ENCODE peak calls at places on chromosomes 1 and 21, in four cellular contexts. One of them, this sample, is unnamed.

GRCh38 chr1:59186656-59187055 is 110.2 kb upstream of the FGGY start:
- DNase-seq in H1: no peak
- DNase-seq in K562: no peak
- DNase-seq in GM12878: no peak
- DNase-seq in this sample: peak; percentile 8

GRCh38 chr1:51293898-51294515 is 36.4 kb downstream of the TTC39A start:
- DNase-seq in GM12878: no peak
- DNase-seq in H1: no peak
- DNase-seq in K562: no peak
- DNase-seq in this sample: no peak

GRCh38 chr1:202029171-202029665 is 18.8 kb downstream of the ELF3 start:
- DNase-seq in H1: no peak
- DNase-seq in K562: no peak
- DNase-seq in GM12878: no peak
- DNase-seq in this sample: no peak

GRCh38 chr1:68624233-68624632 is 127.4 kb upstream of the DEPDC1 start:
- DNase-seq in GM12878: no peak
- DNase-seq in H1: no peak
- DNase-seq in K562: no peak
- DNase-seq in this sample: no peak

GRCh38 chr1:166479052-166479631 is 312.3 kb upstream of the FAM78B start:
- DNase-seq in GM12878: no peak
- DNase-seq in K562: peak; percentile 61
- DNase-seq in H1: peak; percentile 19
- DNase-seq in this sample: peak; percentile 30

GRCh38 chr1:41656088-41656487 is 171.6 kb upstream of the EDN2 start:
- DNase-seq in GM12878: no peak
- DNase-seq in H1: no peak
- DNase-seq in K562: no peak
- DNase-seq in this sample: no peak

GRCh38 chr1:12594966-12595838 is 22.8 kb downstream of the DHRS3 start:
- DNase-seq in GM12878: no peak
- DNase-seq in H1: no peak
- DNase-seq in K562: no peak
- DNase-seq in this sample: no peak

GRCh38 chr1:201602413-201603265 is 63.7 kb downstream of the NAV1 start:
- DNase-seq in GM12878: no peak
- DNase-seq in K562: no peak
- DNase-seq in H1: no peak
- DNase-seq in this sample: no peak

GRCh38 chr1:94648225-94649007 is 106.9 kb upstream of the F3 start:
- DNase-seq in GM12878: no peak
- DNase-seq in K562: peak; percentile 21
- DNase-seq in H1: no peak
- DNase-seq in this sample: no peak

GRCh38 chr1:6235302-6235680 is 473 bp downstream of the ICMT start:
- DNase-seq in H1: no peak
- DNase-seq in K562: no peak
- DNase-seq in GM12878: no peak
- DNase-seq in this sample: no peak

GRCh38 chr21:43703068-43703880 is 15.7 kb upstream of the PDXK start:
- DNase-seq in GM12878: no peak
- DNase-seq in K562: no peak
- DNase-seq in H1: no peak
- DNase-seq in this sample: peak; percentile 57

GRCh38 chr1:1778827-1779675 is 781 bp upstream of the NADK start:
- DNase-seq in GM12878: peak; percentile 81
- DNase-seq in K562: peak; percentile 91
- DNase-seq in H1: peak; percentile 47
- DNase-seq in this sample: peak; percentile 60

GRCh38 chr1:201982923-201983805 is 716 bp downstream of the RNPEP start:
- DNase-seq in GM12878: no peak
- DNase-seq in H1: no peak
- DNase-seq in K562: peak; percentile 82
- DNase-seq in this sample: peak; percentile 61

GRCh38 chr1:230877139-230877923 is 9.0 kb upstream of the C1orf198 start:
- DNase-seq in H1: no peak
- DNase-seq in K562: no peak
- DNase-seq in GM12878: no peak
- DNase-seq in this sample: no peak

GRCh38 chr1:175884369-175884768 is 141.0 kb upstream of the TNR start:
- DNase-seq in GM12878: no peak
- DNase-seq in H1: no peak
- DNase-seq in K562: no peak
- DNase-seq in this sample: no peak

GRCh38 chr21:35737899-35738341 is 322.4 kb downstream of the SETD4 start:
- DNase-seq in GM12878: no peak
- DNase-seq in K562: no peak
- DNase-seq in H1: no peak
- DNase-seq in this sample: no peak

GRCh38 chr1:172845371-172845770 is 186.5 kb downstream of the FASLG start:
- DNase-seq in H1: no peak
- DNase-seq in K562: no peak
- DNase-seq in GM12878: no peak
- DNase-seq in this sample: no peak

GRCh38 chr1:912740-913301 is 10.9 kb upstream of the SAMD11 start:
- DNase-seq in H1: no peak
- DNase-seq in K562: no peak
- DNase-seq in GM12878: no peak
- DNase-seq in this sample: peak; percentile 56

GRCh38 chr21:28655471-28655870 is 337.2 kb downstream of the LTN1 start:
- DNase-seq in GM12878: no peak
- DNase-seq in K562: no peak
- DNase-seq in H1: no peak
- DNase-seq in this sample: no peak

GRCh38 chr1:98086796-98087195 is 166.0 kb upstream of the DPYD start:
- DNase-seq in H1: peak; percentile 31
- DNase-seq in GM12878: no peak
- DNase-seq in K562: no peak
- DNase-seq in this sample: peak; percentile 56

GRCh38 chr21:45148316-45149000 is 74.1 kb downstream of the ADARB1 start:
- DNase-seq in H1: no peak
- DNase-seq in K562: no peak
- DNase-seq in GM12878: no peak
- DNase-seq in this sample: no peak

GRCh38 chr1:206112600-206113301 is 4.4 kb downstream of the AVPR1B start:
- DNase-seq in K562: no peak
- DNase-seq in GM12878: no peak
- DNase-seq in H1: no peak
- DNase-seq in this sample: peak; percentile 64

GRCh38 chr1:225746361-225747179 is 31.1 kb upstream of the SRP9 start:
- DNase-seq in H1: peak; percentile 82
- DNase-seq in K562: no peak
- DNase-seq in GM12878: no peak
- DNase-seq in this sample: peak; percentile 85

GRCh38 chr1:112626193-112626592 is 6.6 kb downstream of the CAPZA1 start:
- DNase-seq in GM12878: no peak
- DNase-seq in H1: no peak
- DNase-seq in K562: no peak
- DNase-seq in this sample: no peak

GRCh38 chr1:167305705-167306277 is 85.1 kb downstream of the POU2F1 start:
- DNase-seq in H1: no peak
- DNase-seq in GM12878: no peak
- DNase-seq in K562: no peak
- DNase-seq in this sample: no peak

GRCh38 chr1:73998348-73998959 is 199.5 kb downstream of the LRRIQ3 start:
- DNase-seq in K562: no peak
- DNase-seq in H1: no peak
- DNase-seq in GM12878: peak; percentile 1
- DNase-seq in this sample: peak; percentile 17

GRCh38 chr1:245074898-245075297 is 79.9 kb upstream of the KIF26B start:
- DNase-seq in H1: no peak
- DNase-seq in GM12878: no peak
- DNase-seq in K562: no peak
- DNase-seq in this sample: no peak

GRCh38 chr1:33305016-33305415 is 15.9 kb downstream of the A3GALT2 start:
- DNase-seq in H1: no peak
- DNase-seq in K562: no peak
- DNase-seq in GM12878: no peak
- DNase-seq in this sample: no peak

GRCh38 chr1:56696663-56697062 is 51.5 kb downstream of the PRKAA2 start:
- DNase-seq in K562: no peak
- DNase-seq in H1: no peak
- DNase-seq in GM12878: no peak
- DNase-seq in this sample: no peak

GRCh38 chr1:111274653-111275052 is 16.0 kb upstream of the CHIA start:
- DNase-seq in K562: no peak
- DNase-seq in GM12878: no peak
- DNase-seq in H1: no peak
- DNase-seq in this sample: no peak

GRCh38 chr1:39105061-39105840 is 79.1 kb downstream of the NDUFS5 start:
- DNase-seq in H1: no peak
- DNase-seq in K562: peak; percentile 91
- DNase-seq in GM12878: no peak
- DNase-seq in this sample: no peak

GRCh38 chr1:92826792-92827191 is 5.0 kb upstream of the RPL5 start:
- DNase-seq in H1: no peak
- DNase-seq in GM12878: no peak
- DNase-seq in K562: no peak
- DNase-seq in this sample: no peak

GRCh38 chr1:46805755-46806154 is 6.9 kb downstream of the CYP4B1 start:
- DNase-seq in GM12878: no peak
- DNase-seq in K562: no peak
- DNase-seq in H1: no peak
- DNase-seq in this sample: no peak

DNA sequence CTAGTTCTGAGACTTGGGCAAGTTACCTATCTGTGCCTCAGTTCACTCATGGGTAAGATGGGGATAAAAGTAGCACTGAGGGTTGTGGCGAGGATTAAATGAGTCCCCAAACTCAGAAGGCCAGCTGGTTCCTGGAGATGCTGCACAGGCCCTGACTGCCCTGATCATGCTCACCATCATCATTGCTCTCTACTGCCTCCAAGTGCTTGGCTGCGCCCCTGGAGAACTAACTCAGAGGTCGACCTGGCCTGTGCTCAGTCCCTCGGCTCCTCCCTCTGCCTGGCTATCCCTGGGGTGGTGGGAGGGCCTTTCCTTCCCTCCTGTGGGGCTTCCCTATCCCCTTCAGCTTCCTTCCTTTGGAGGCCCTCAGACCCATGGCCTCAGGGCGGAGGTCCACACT is 5.6 kb downstream of the SLC5A9 start:
- DNase-seq in K562: no peak
- DNase-seq in GM12878: no peak
- DNase-seq in H1: peak; percentile 39
- DNase-seq in this sample: peak; percentile 17
- TF ChIP-seq SP1 in K562: no peak
- TF ChIP-seq SP1 in GM12878: no peak
- TF ChIP-seq SP1 in H1: no peak
- TF ChIP-seq SP1 in this sample: no peak

GRCh38 chr1:18211764-18212163 is 104.2 kb downstream of the IGSF21 start:
- DNase-seq in K562: no peak
- DNase-seq in GM12878: no peak
- DNase-seq in H1: no peak
- DNase-seq in this sample: no peak

DNA sequence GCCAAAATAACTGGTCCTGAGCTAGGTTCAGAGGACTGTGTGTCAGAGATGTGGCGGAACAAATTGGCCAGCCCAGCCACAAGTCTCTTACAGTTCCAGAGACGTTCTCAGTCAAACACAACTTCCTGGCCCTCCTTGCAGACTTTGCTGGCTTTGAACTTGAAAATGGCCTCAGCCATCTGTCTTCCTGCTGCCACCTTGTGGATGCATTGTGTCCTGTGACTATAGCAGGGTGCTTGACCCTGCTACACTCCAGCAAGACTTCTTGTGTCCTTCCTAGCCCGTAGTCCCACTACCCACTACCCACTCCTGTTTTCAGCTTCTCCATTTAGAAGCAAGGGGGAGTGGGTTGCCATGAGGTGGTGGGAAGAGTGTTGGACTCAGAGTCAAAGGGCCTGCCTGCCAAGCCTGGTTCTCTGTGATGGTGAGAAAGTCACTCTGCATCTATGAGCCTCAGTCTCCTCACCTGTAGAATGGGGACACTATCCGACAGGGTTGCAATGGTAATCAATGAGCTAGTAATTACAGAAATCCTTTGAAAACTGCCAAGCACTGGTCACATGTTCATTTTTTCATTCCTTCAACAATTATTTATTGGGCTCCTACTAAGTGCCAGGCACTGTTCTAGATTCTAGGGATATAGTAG is 109.9 kb downstream of the IGSF21 start:
- DNase-seq in H1: peak; percentile 27
- DNase-seq in K562: peak; percentile 58
- DNase-seq in GM12878: no peak
- DNase-seq in this sample: peak; percentile 33
- TF ChIP-seq CTCF in H1: peak; percentile 76
- TF ChIP-seq CTCF in K562: peak; percentile 59
- TF ChIP-seq CTCF in GM12878: peak; percentile 55
- TF ChIP-seq CTCF in this sample: peak; percentile 60

DNA sequence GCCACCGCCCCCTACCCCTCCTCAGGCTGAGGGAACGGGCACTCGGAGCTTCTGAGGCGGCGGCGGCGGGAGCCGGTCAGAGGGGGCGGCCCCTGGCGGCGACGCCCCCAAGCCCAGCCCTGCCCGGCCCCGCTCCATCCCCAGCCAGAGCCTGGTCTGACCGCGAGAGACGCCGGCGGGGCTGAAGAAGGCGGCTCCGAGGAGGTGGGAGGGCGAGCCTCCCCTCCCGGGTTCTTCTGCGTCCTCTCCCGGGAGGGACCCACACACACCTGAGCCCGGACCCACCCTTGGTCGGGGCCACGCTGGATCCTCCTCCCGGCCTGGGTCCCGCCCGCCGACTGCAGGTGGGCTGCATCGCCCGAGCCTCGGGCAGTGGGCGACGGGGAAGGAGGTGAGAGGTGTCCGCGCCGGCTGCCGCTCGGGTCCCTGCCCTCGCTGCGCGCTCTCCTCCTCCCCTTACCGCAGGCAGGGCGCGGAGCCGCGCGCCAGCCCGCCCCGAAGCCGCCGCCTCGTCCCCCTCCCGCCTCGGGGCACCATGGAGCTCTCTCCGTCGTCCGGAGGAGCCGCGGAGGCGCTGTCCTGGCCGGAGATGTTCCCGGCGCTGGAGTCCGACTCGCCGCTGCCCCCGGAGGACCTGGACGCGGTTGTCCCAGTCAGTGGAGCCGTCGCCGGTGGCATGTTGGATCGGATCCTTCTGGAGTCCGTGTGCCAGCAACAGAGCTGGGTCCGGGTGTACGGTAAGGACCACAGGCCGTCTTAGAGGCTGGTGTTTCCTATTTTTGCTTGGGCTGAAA is at the start of gene RASAL2:
- DNase-seq in GM12878: no peak
- DNase-seq in K562: peak; percentile 78
- DNase-seq in H1: peak; percentile 33
- DNase-seq in this sample: peak; percentile 41
- TF ChIP-seq KDM1A in GM12878: no peak
- TF ChIP-seq KDM1A in K562: no peak
- TF ChIP-seq KDM1A in H1: no peak
- TF ChIP-seq KDM1A in this sample: no peak

GRCh38 chr1:65386452-65386851 is 34.0 kb upstream of the LEPR start:
- DNase-seq in H1: no peak
- DNase-seq in GM12878: no peak
- DNase-seq in K562: no peak
- DNase-seq in this sample: no peak
- TF ChIP-seq SP1 in H1: no peak
- TF ChIP-seq SP1 in GM12878: no peak
- TF ChIP-seq SP1 in K562: no peak
- TF ChIP-seq SP1 in this sample: no peak

GRCh38 chr1:107972367-107972766 is 7.4 kb upstream of the VAV3 start:
- DNase-seq in K562: no peak
- DNase-seq in GM12878: no peak
- DNase-seq in H1: no peak
- DNase-seq in this sample: no peak
- TF ChIP-seq CTCF in K562: no peak
- TF ChIP-seq CTCF in GM12878: no peak
- TF ChIP-seq CTCF in H1: no peak
- TF ChIP-seq CTCF in this sample: no peak